ENCODE peak calls at places on chromosomes 13 and 19, in nine cellular contexts. M is AG10803; Y is lung; W is thoracic aorta; B is brain microvascular endothelial cell; A is neural progenitor cell; P is CD8-positive, alpha-beta T cell; X is Peyer's patch; C is fibroblast of pulmonary artery. F is an unnamed sample.

GRCh38 chr19:49875801-49876421 is 1.2 kb downstream of the AKT1S1 start:
- DNase-seq in M (peak; percentile 27), Y (peak; percentile 74), W (no peak), B (no peak), A (peak; percentile 83), P (peak; percentile 33), X (peak; percentile 82), C (no peak), F (peak; percentile 60)

GRCh38 chr13:83024955-83025594 is 857.2 kb downstream of the SLITRK1 start:
- DNase-seq in M (no peak), Y (no peak), W (no peak), B (no peak), A (no peak), P (no peak), X (no peak), C (peak; percentile 11), F (peak; percentile 7)

GRCh38 chr19:35000647-35001501 is 751 bp downstream of the GRAMD1A start:
- DNase-seq in M (peak; percentile 34), Y (no peak), W (no peak), B (peak; percentile 31), A (peak; percentile 43), P (peak; percentile 49), X (peak; percentile 80), C (peak; percentile 50), F (peak; percentile 52)

GRCh38 chr19:50815443-50815842 is 8.1 kb downstream of the KLK1 start:
- DNase-seq in M (no peak), Y (no peak), W (no peak), B (no peak), A (no peak), P (no peak), X (no peak), C (no peak), F (no peak)

GRCh38 chr13:32537580-32538233 is 888 bp downstream of the N4BP2L2 start:
- DNase-seq in M (peak; percentile 24), Y (no peak), W (no peak), B (no peak), A (no peak), P (peak; percentile 1), X (peak; percentile 59), C (peak; percentile 19), F (peak; percentile 22)

GRCh38 chr19:52566588-52566987 is 3.5 kb upstream of the ZNF701 start:
- DNase-seq in M (peak; percentile 10), Y (no peak), W (no peak), B (no peak), A (no peak), P (no peak), X (no peak), C (peak; percentile 20), F (no peak)

GRCh38 chr19:33803383-33803782 is 6.7 kb downstream of the KCTD15 start:
- DNase-seq in M (no peak), Y (no peak), W (no peak), B (no peak), A (no peak), P (no peak), X (no peak), C (no peak), F (no peak)

GRCh38 chr19:21202865-21203494 is 61.1 kb downstream of the ZNF431 start:
- DNase-seq in M (peak; percentile 21), Y (no peak), W (no peak), B (no peak), A (peak; percentile 65), P (no peak), X (no peak), C (peak; percentile 29), F (peak; percentile 47)

GRCh38 chr19:16337809-16338469 is 13.3 kb downstream of the KLF2 start:
- DNase-seq in M (peak; percentile 23), Y (no peak), W (no peak), B (no peak), A (no peak), P (no peak), X (no peak), C (no peak), F (no peak)

GRCh38 chr13:50123515-50123861 is 108.2 kb downstream of the KCNRG start:
- DNase-seq in M (no peak), Y (no peak), W (no peak), B (no peak), A (no peak), P (no peak), X (no peak), C (no peak), F (no peak)

GRCh38 chr13:113864303-113864890 is 521 bp upstream of the GAS6 start:
- DNase-seq in M (peak; percentile 54), Y (no peak), W (no peak), B (no peak), A (no peak), P (no peak), X (no peak), C (no peak), F (peak; percentile 27)

DNA sequence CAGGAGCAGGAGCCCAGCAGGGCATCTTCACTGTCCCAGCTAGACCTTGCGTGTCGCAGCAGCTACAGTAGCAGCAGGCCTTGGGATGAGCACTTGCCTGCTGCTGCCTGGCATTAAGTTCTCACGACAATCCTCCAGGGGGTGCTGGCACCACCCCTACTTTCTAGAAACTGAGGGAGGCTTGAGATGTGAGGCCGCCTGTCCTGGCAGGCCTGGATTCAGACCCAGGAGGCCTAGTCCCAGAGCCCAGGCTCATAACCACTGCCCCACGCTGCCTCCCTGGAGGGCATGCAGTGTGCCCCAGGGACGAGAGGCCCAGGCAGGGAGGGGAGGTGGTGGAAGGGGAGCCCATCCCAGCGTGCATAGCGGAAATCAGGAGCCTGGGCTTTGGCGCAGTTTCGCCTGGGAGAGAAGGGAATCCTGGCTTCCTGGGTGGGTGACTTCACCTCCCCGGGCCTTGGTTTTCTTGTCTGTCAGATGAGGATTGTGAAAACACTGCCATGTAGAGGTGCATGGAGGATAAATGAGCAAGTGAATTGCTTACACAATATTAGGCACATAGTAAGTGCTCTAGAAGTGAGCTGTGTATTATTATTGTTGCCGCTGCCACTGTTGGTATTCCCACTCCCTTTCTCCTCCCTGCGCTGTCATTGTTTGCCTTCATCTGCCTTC is 26.1 kb downstream of the PPP5C start:
- DNase-seq in M (peak; percentile 55), Y (no peak), W (no peak), B (peak; percentile 18), A (peak; percentile 59), P (no peak), X (peak; percentile 40), C (peak; percentile 66), F (peak; percentile 28)
- H3K4me3 ChIP-seq in M (peak overlapping the region; percentile 12), Y (no peak overlapping the region), W (peak overlapping the region; percentile 37), B (no peak overlapping the region), A (peak overlapping the region; percentile 12), P (no peak overlapping the region), X (no peak overlapping the region), C (no peak overlapping the region), F (no peak overlapping the region)

GRCh38 chr19:41701401-41702075 is 6.9 kb upstream of the CEACAM5 start:
- DNase-seq in M (no peak), Y (no peak), W (no peak), B (no peak), A (no peak), P (no peak), X (peak; percentile 45), C (no peak), F (no peak)
- TF ChIP-seq CTCF in M (no peak), Y (no peak), W (no peak), B (no peak), A (no peak), P (no peak), X (peak; percentile 10), C (no peak), F (no peak)

GRCh38 chr19:11152318-11153062 is 3.1 kb downstream of the SPC24 start:
- DNase-seq in M (peak; percentile 87), Y (peak; percentile 49), W (no peak), B (no peak), A (no peak), P (no peak), X (peak; percentile 79), C (peak; percentile 90), F (peak; percentile 83)
- H3K4me3 ChIP-seq in M (no peak overlapping the region), Y (no peak overlapping the region), W (no peak overlapping the region), B (no peak overlapping the region), A (no peak overlapping the region), P (no peak overlapping the region), X (no peak overlapping the region), C (no peak overlapping the region), F (no peak overlapping the region)

DNA sequence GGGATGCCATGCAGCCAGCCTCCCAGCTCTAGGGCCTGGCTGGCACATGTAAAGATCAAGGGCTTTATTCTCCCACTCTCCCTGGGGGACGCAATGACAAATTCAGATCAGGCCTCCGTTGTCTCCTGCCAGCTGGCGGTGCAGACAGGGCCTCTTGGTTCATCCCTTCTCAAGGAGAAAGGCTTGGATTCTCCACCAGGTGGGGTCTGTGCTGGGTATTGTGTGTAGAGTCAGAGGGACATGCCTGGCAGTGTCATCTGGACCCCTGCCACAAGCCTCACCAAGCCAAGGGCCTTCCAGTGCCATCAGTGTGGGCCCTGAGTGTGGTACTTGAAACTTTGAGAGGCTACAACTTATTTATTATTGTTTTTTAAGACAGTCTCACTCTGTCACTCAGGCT is 8.4 kb upstream of the PTPRS start:
- DNase-seq in M (no peak), Y (no peak), W (no peak), B (no peak), A (peak; percentile 57), P (no peak), X (no peak), C (no peak), F (no peak)
- TF ChIP-seq CTCF in M (no peak), Y (no peak), W (no peak), B (peak; percentile 37), A (peak; percentile 31), P (no peak), X (no peak), C (no peak), F (no peak)

DNA sequence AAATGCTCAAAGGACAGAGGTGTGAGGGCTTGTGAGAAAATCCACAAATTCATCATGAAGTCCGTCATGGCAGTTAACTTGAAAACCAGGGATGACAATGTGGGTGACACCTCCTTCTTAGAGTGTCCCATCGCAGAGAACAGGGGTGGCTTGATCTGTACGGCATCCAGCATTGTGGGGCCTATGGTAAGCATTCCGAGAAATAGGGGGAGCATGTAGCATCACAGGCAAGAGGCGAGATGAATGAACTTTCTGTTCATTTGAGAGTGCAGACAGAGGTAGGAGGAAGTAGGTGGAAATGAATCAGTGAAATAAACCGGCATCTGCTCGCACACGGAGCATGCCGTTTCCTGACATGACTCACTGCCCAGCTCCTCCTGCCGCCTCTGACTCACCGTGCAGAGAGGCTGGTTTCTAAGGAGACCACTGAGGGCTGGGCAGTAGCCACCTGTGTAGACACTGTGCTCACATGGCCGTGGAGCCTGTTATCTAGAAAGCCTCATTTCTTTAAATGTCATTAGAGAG is 339.0 kb downstream of the RFC3 start:
- DNase-seq in M (peak; percentile 91), Y (peak; percentile 80), W (peak; percentile 66), B (peak; percentile 94), A (no peak), P (no peak), X (peak; percentile 76), C (peak; percentile 95), F (peak; percentile 92)
- H3K4me3 ChIP-seq in M (no peak overlapping the region), Y (no peak overlapping the region), W (peak overlapping the region; percentile 20), B (peak overlapping the region; percentile 26), A (no peak overlapping the region), P (no peak overlapping the region), X (no peak overlapping the region), C (peak overlapping the region; percentile 26), F (peak overlapping the region; percentile 16)

GRCh38 chr19:10828981-10829821 is 6.8 kb downstream of the TMED1 start:
- DNase-seq in M (no peak), Y (no peak), W (no peak), B (no peak), A (peak; percentile 27), P (no peak), X (no peak), C (no peak), F (no peak)
- TF ChIP-seq CTCF in M (no peak), Y (no peak), W (no peak), B (peak; percentile 46), A (peak; percentile 9), P (no peak), X (no peak), C (peak; percentile 7), F (peak; percentile 17)